ENCODE peak calls at places on chromosomes 13 and 19, in six cellular contexts. T, X, M, O, W and P are unnamed samples.

GRCh38 chr19:38692458-38693379 is 45.3 kb downstream of the ACTN4 start:
- DNase-seq in T (no peak), X (no peak), M (no peak), O (peak; percentile 35), W (no peak), P (no peak)

GRCh38 chr13:77429320-77430142 is 102.6 kb upstream of the MYCBP2 start:
- DNase-seq in T (no peak), X (no peak), M (no peak), O (peak; percentile 25), W (no peak), P (no peak)

GRCh38 chr19:16328824-16329482 is 4.3 kb downstream of the KLF2 start:
- DNase-seq in T (peak; percentile 66), X (no peak), M (no peak), O (peak; percentile 58), W (no peak), P (peak; percentile 30)

GRCh38 chr13:32734511-32734910 is 148.3 kb downstream of the PDS5B start:
- DNase-seq in T (no peak), X (no peak), M (peak; percentile 43), O (peak; percentile 82), W (peak; percentile 29), P (no peak)

GRCh38 chr13:30112602-30113435 is 194.5 kb downstream of the KATNAL1 start:
- DNase-seq in T (peak; percentile 63), X (peak; percentile 80), M (peak; percentile 83), O (peak; percentile 92), W (peak; percentile 86), P (peak; percentile 74)

GRCh38 chr13:93690139-93690538 is 463.5 kb downstream of the GPC6 start:
- DNase-seq in T (no peak), X (peak; percentile 48), M (no peak), O (peak; percentile 59), W (no peak), P (no peak)

GRCh38 chr19:4701557-4701956 is 22.1 kb downstream of the DPP9 start:
- DNase-seq in T (no peak), X (no peak), M (no peak), O (no peak), W (no peak), P (no peak)

GRCh38 chr19:5434351-5434917 is 20.8 kb upstream of the ZNRF4 start:
- DNase-seq in T (no peak), X (no peak), M (no peak), O (peak; percentile 29), W (no peak), P (no peak)

GRCh38 chr13:75705395-75705794 is 69.3 kb downstream of the LMO7 start:
- DNase-seq in T (no peak), X (no peak), M (no peak), O (peak; percentile 89), W (no peak), P (no peak)

GRCh38 chr19:32022044-32022945 is 323.1 kb upstream of the ZNF507 start:
- DNase-seq in T (no peak), X (no peak), M (no peak), O (no peak), W (no peak), P (no peak)

GRCh38 chr19:27777726-27778125 is 1435.2 kb downstream of the UQCRFS1 start:
- DNase-seq in T (no peak), X (no peak), M (peak; percentile 29), O (no peak), W (no peak), P (no peak)

GRCh38 chr13:112079696-112080095 is 12.7 kb downstream of the SOX1 start:
- DNase-seq in T (no peak), X (no peak), M (no peak), O (no peak), W (no peak), P (no peak)

GRCh38 chr19:49749055-49749716 is 13.9 kb downstream of the TSKS start:
- DNase-seq in T (no peak), X (no peak), M (no peak), O (peak; percentile 57), W (no peak), P (no peak)

GRCh38 chr19:55230329-55230728 is 1.8 kb upstream of the TMEM86B start:
- DNase-seq in T (no peak), X (no peak), M (no peak), O (no peak), W (no peak), P (no peak)

GRCh38 chr19:38544569-38545315 is 73.0 kb downstream of the MAP4K1 start:
- DNase-seq in T (no peak), X (no peak), M (no peak), O (peak; percentile 18), W (no peak), P (no peak)

GRCh38 chr13:33542309-33543088 is 256.9 kb upstream of the STARD13 start:
- DNase-seq in T (peak; percentile 98), X (peak; percentile 97), M (peak; percentile 98), O (peak; percentile 100), W (peak; percentile 99), P (peak; percentile 99)

GRCh38 chr13:54640719-54641118 is 1612.1 kb downstream of the OLFM4 start:
- DNase-seq in T (no peak), X (no peak), M (no peak), O (no peak), W (no peak), P (no peak)

GRCh38 chr13:68439821-68440220 is 1209.7 kb upstream of the PCDH9 start:
- DNase-seq in T (no peak), X (no peak), M (no peak), O (peak; percentile 1), W (peak; percentile 16), P (no peak)

GRCh38 chr19:41860419-41861097 is 503 bp downstream of the RPS19 start:
- DNase-seq in T (no peak), X (no peak), M (no peak), O (peak; percentile 56), W (no peak), P (no peak)

GRCh38 chr13:89966524-89966923 is 1381.0 kb upstream of the MIR17HG start:
- DNase-seq in T (no peak), X (no peak), M (peak; percentile 11), O (no peak), W (no peak), P (no peak)

GRCh38 chr13:104984296-104984818 is 1551.1 kb downstream of the EFNB2 start:
- DNase-seq in T (no peak), X (no peak), M (peak; percentile 43), O (no peak), W (no peak), P (peak; percentile 6)

GRCh38 chr13:74287672-74288169 is 153.5 kb upstream of the KLF12 start:
- DNase-seq in T (peak; percentile 76), X (peak; percentile 69), M (peak; percentile 81), O (peak; percentile 55), W (peak; percentile 87), P (peak; percentile 83)

GRCh38 chr19:49677232-49677881 is at the start of gene PRMT1:
- DNase-seq in T (no peak), X (no peak), M (peak; percentile 79), O (peak; percentile 58), W (no peak), P (peak; percentile 33)

GRCh38 chr13:94712812-94713555 is 639 bp upstream of the SOX21 start:
- DNase-seq in T (no peak), X (no peak), M (peak; percentile 50), O (peak; percentile 70), W (no peak), P (no peak)

GRCh38 chr13:95485045-95485517 is 67.4 kb upstream of the CLDN10 start:
- DNase-seq in T (no peak), X (no peak), M (peak; percentile 39), O (peak; percentile 60), W (no peak), P (no peak)

GRCh38 chr19:13207237-13208130 is 57.3 kb downstream of the IER2 start:
- DNase-seq in T (no peak), X (no peak), M (no peak), O (peak; percentile 60), W (no peak), P (no peak)

DNA sequence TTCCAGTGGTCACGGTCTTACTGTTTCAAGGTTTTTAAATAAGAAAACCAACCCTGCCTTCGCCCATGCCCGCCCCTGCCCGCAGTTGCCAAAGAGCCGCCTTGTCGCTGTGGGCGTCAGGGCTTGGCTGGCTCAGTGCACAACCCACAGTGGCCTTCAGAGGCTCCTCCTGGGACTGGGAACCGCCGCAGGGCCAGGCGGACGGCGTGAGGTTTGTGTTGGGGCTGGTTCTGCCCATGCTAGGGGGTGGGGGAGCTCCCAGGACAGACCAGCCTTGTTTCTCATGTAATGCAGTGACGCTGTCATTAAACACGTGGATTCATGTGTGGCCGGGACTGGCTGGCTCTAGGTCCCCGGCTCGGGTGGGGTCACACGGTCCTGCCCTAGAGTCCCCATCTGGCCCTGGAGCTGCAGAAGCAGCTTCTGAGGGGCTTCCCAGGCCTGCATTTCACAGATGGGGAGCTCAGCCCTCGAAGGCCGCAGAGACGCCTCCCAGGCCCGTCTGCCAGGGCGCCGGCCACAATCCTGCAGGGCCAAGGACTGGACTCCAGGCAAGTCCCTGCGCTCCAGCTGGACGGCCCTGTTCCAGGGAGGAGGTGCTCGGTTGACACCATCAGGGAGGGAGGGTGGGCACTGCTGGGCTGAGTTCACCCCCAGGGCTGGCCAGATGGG is 2.4 kb upstream of the TEKTIP1 start:
- DNase-seq in T (no peak), X (no peak), M (peak; percentile 26), O (no peak), W (no peak), P (no peak)
- H3K9me3 ChIP-seq in T (no peaks in the 10 kb centered on the region), X (no peaks in the 10 kb centered on the region), M (no peaks in the 10 kb centered on the region), O (no peaks in the 10 kb centered on the region), W (no peaks in the 10 kb centered on the region), P (no peaks in the 10 kb centered on the region)

GRCh38 chr19:52949422-52949821 is 13.3 kb downstream of the ZNF816 start:
- DNase-seq in T (no peak), X (no peak), M (no peak), O (no peak), W (no peak), P (no peak)
- H3K9me3 ChIP-seq in T (peaks cover 57% of the 10 kb centered on the region), X (peaks cover 34% of the 10 kb centered on the region), M (peaks cover 9% of the 10 kb centered on the region), O (peaks cover 11% of the 10 kb centered on the region), W (peaks cover 4% of the 10 kb centered on the region), P (peaks cover 47% of the 10 kb centered on the region)

DNA sequence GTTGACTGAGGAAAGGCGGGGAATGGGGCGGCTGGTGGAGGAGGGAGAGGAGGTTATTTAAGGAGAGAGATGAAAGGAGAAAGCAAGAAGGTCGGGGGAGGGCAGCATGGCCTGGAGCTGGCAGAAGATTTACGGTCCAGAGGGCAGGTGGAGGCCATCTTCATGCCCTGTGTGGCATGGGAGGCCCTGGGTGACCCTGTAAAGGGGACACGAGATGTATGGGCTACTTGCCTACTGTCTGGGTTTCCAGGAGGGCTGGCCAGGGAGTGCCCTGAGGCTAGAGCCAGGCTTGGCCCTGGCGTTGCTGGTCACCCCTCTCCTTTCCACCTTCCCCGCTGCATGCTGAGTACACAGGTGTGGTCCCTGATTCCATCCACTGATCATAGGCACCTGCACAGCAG is 6.1 kb downstream of the WTIP start:
- DNase-seq in T (no peak), X (no peak), M (no peak), O (no peak), W (no peak), P (no peak)
- H3K9me3 ChIP-seq in T (no peaks in the 10 kb centered on the region), X (no peaks in the 10 kb centered on the region), M (no peaks in the 10 kb centered on the region), O (no peaks in the 10 kb centered on the region), W (no peaks in the 10 kb centered on the region), P (no peaks in the 10 kb centered on the region)

DNA sequence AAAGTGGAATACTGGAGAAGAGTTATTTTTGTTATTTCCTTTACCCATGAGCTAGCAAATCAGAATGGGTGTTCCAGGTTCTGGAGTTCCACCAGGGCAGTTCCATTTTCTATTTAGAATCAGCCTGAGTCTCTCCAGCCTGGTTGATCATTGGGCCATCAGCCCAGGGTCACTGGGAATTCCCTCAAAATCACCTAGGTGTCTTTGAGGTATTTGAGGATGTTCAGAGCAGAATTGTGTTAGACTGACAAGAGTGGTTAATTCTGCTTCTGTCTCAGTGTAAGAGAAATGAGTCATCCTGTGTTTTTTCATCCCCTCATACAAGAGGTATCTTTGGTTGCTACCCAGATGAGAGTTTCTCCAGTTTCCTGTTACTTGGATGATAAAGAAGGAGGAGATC is 11.7 kb downstream of the ZNF66 start:
- DNase-seq in T (no peak), X (no peak), M (no peak), O (no peak), W (no peak), P (no peak)
- H3K9me3 ChIP-seq in T (peaks cover 5% of the 10 kb centered on the region), X (peaks cover 5% of the 10 kb centered on the region), M (no peaks in the 10 kb centered on the region), O (no peaks in the 10 kb centered on the region), W (no peaks in the 10 kb centered on the region), P (peaks cover 6% of the 10 kb centered on the region)